ENCODE peak calls at places on chromosome 15, in nine cellular contexts. T is ureter, H is GM03348, D is aorta, X is NCI-H82, G is hypothalamus, S is AG09309, R is ascending aorta, L is AG04449. A is an unnamed sample.

GRCh38 chr15:38254065-38254883 is 1.6 kb downstream of the SPRED1 start:
- DNase-seq in X (peak; percentile 86), T (no peak), S (no peak), D (peak; percentile 48), G (peak; percentile 11), L (no peak), H (peak; percentile 39), R (no peak), A (peak; percentile 69)

GRCh38 chr15:85840079-85840801 is 45.5 kb upstream of the KLHL25 start:
- DNase-seq in H (peak; percentile 93), T (peak; percentile 88), L (no peak), S (no peak), D (peak; percentile 89), G (peak; percentile 68), X (peak; percentile 91), R (peak; percentile 36), A (peak; percentile 81)

GRCh38 chr15:90934949-90935751 is at the start of gene UNC45A:
- DNase-seq in D (peak; percentile 96), G (peak; percentile 90), L (no peak), X (peak; percentile 93), R (peak; percentile 56), T (peak; percentile 94), S (no peak), H (peak; percentile 99), A (peak; percentile 93)

GRCh38 chr15:70892912-70893560 is 410 bp downstream of the LRRC49 start:
- DNase-seq in L (no peak), H (peak; percentile 67), D (no peak), T (peak; percentile 49), G (peak; percentile 50), S (no peak), X (peak; percentile 58), R (no peak), A (peak; percentile 62)

GRCh38 chr15:78360426-78360825 is 20.3 kb downstream of the CRABP1 start:
- DNase-seq in D (no peak), H (no peak), L (no peak), T (no peak), X (no peak), R (no peak), S (no peak), G (no peak), A (peak; percentile 42)

GRCh38 chr15:22936577-22937472 is 43.3 kb downstream of the CYFIP1 start:
- DNase-seq in L (no peak), H (no peak), D (no peak), S (no peak), X (no peak), G (no peak), T (no peak), R (no peak), A (no peak)

GRCh38 chr15:48423342-48423741 is 92.1 kb downstream of the DUT start:
- DNase-seq in H (no peak), L (no peak), D (no peak), X (no peak), G (no peak), T (no peak), S (no peak), R (no peak), A (no peak)

GRCh38 chr15:59594493-59594942 is 17.1 kb upstream of the GCNT3 start:
- DNase-seq in H (peak; percentile 51), S (peak; percentile 45), D (no peak), G (no peak), T (no peak), L (peak; percentile 42), R (no peak), X (no peak), A (no peak)

GRCh38 chr15:57626713-57627440 is 35.2 kb downstream of the MYZAP start:
- DNase-seq in H (no peak), R (no peak), L (no peak), S (no peak), G (no peak), D (no peak), T (no peak), X (no peak), A (peak; percentile 49)

A was measured in NCI-H69.